ENCODE peak calls at places on chromosomes 5 and 9, in eight cellular contexts. T is lung; J is CD4-positive, alpha-beta T cell; S is stimulated activated effector memory CD8-positive, alpha-beta T cell treated with anti-CD3 and anti-CD28 coated beads, Interleukin-12 subunit alpha, Interleukin-12 subunit beta, amount 100 ng/mL, for 72 hours; V is stimulated activated CD8-positive, alpha-beta memory T cell treated with anti-CD3 and anti-CD28 coated beads, Interleukin-15, amount 100 ng/mL, for 24 hours; R is T-helper 17 cell; O is suprapubic skin; W is NCI-H2029. G is an unnamed sample.

GRCh38 chr9:89425024-89425805 is 72.7 kb downstream of the SEMA4D start:
- DNase-seq in J (no peak), T (no peak), R (no peak), S (no peak), V (no peak), W (no peak), O (no peak), G (no peak)

GRCh38 chr5:178365501-178366440 is 133.2 kb upstream of the PHYKPL start:
- DNase-seq in S (no peak), R (no peak), O (no peak), T (no peak), V (no peak), W (no peak), J (no peak), G (no peak)

GRCh38 chr5:178116406-178116885 is 3.1 kb downstream of the N4BP3 start:
- DNase-seq in W (no peak), T (no peak), V (no peak), R (peak; percentile 68), O (no peak), J (peak; percentile 22), S (peak; percentile 78), G (no peak)

GRCh38 chr5:134541736-134542376 is 16.4 kb downstream of the JADE2 start:
- DNase-seq in W (no peak), J (no peak), T (peak; percentile 47), S (no peak), R (no peak), V (no peak), O (no peak), G (peak; percentile 59)

GRCh38 chr5:14699807-14700400 is 35.4 kb downstream of the OTULIN start:
- DNase-seq in O (no peak), V (no peak), J (no peak), W (no peak), T (no peak), S (peak; percentile 28), R (no peak), G (no peak)

GRCh38 chr5:88889165-88890069 is 6.4 kb upstream of the MEF2C start:
- DNase-seq in J (no peak), W (no peak), V (no peak), R (no peak), O (peak; percentile 65), T (peak; percentile 61), S (no peak), G (peak; percentile 70)

GRCh38 chr9:16664211-16664610 is 206.3 kb downstream of the BNC2 start:
- DNase-seq in S (no peak), R (no peak), V (no peak), O (no peak), T (no peak), W (no peak), J (no peak), G (no peak)

GRCh38 chr9:68473790-68474189 is 66.9 kb downstream of the TMEM252 start:
- DNase-seq in R (no peak), J (no peak), S (no peak), O (no peak), V (no peak), T (no peak), W (no peak), G (no peak)

GRCh38 chr5:97181856-97182545 is 1.0 kb downstream of the RIOK2 start:
- DNase-seq in R (no peak), W (no peak), V (no peak), S (no peak), T (no peak), O (no peak), J (no peak), G (no peak)